ENCODE peak calls at places on chromosomes 13 and 19, in nine cellular contexts. A is cardiac muscle cell, R is lower lobe of right lung, L is tibial nerve, C is fibroblast of lung, I is right atrium auricular region, B is thoracic aorta, J is GM12878, H is left ventricle myocardium inferior. G is an unnamed sample.
A peak's percentile ranks its signal among the peaks of the same experiment; 100 is the strongest.

GRCh38 chr13:53310786-53311185 is 282.2 kb downstream of the OLFM4 start:
- DNase-seq in A (no peak), R (no peak), L (no peak), C (no peak), I (no peak), B (no peak), J (no peak), H (no peak), G (no peak)

GRCh38 chr13:94778585-94778984 is 66.2 kb upstream of the SOX21 start:
- DNase-seq in A (no peak), R (no peak), L (no peak), C (no peak), I (no peak), B (no peak), J (no peak), H (no peak), G (no peak)

GRCh38 chr19:23541991-23542390 is 145.0 kb downstream of the ZNF675 start:
- DNase-seq in A (no peak), R (no peak), L (no peak), C (no peak), I (no peak), B (no peak), J (no peak), H (no peak), G (no peak)

GRCh38 chr13:83907196-83907989 is 25.1 kb upstream of the SLITRK1 start:
- DNase-seq in A (no peak), R (no peak), L (no peak), C (no peak), I (no peak), B (no peak), J (no peak), H (no peak), G (no peak)

GRCh38 chr19:39996218-39996810 is 546 bp upstream of the ZNF546 start:
- DNase-seq in A (peak; percentile 22), R (no peak), L (no peak), C (peak; percentile 77), I (no peak), B (no peak), J (peak; percentile 17), H (no peak), G (no peak)

GRCh38 chr13:99526549-99526948 is 25.3 kb downstream of the TM9SF2 start:
- DNase-seq in A (no peak), R (no peak), L (no peak), C (no peak), I (no peak), B (no peak), J (no peak), H (no peak), G (no peak)

GRCh38 chr13:43572601-43573360 is 214.0 kb downstream of the ENOX1 start:
- DNase-seq in A (no peak), R (no peak), L (no peak), C (peak; percentile 56), I (no peak), B (no peak), J (no peak), H (no peak), G (no peak)

GRCh38 chr19:56942749-56943148 is 102.2 kb upstream of the PEG3 start:
- DNase-seq in A (peak; percentile 1), R (peak; percentile 65), L (no peak), C (no peak), I (no peak), B (no peak), J (no peak), H (peak; percentile 30), G (peak; percentile 76)

GRCh38 chr13:104011505-104012270 is 945.5 kb upstream of the SLC10A2 start:
- DNase-seq in A (peak; percentile 10), R (no peak), L (no peak), C (peak; percentile 47), I (no peak), B (no peak), J (no peak), H (no peak), G (no peak)

GRCh38 chr19:31545766-31546165 is 196.5 kb upstream of the TSHZ3 start:
- DNase-seq in A (no peak), R (no peak), L (no peak), C (no peak), I (peak; percentile 43), B (no peak), J (no peak), H (no peak), G (no peak)

GRCh38 chr19:45876411-45877197 is 9.3 kb downstream of the IRF2BP1 start:
- DNase-seq in A (peak; percentile 41), R (no peak), L (no peak), C (peak; percentile 47), I (no peak), B (no peak), J (no peak), H (peak; percentile 41), G (peak; percentile 85)

GRCh38 chr13:108342369-108343289 is 73.1 kb downstream of the TNFSF13B start:
- DNase-seq in A (peak; percentile 60), R (no peak), L (no peak), C (peak; percentile 38), I (no peak), B (no peak), J (peak; percentile 3), H (no peak), G (no peak)

GRCh38 chr13:64568748-64569147 is 2661.4 kb downstream of the PCDH9 start:
- DNase-seq in A (no peak), R (no peak), L (no peak), C (no peak), I (no peak), B (no peak), J (no peak), H (no peak), G (no peak)

GRCh38 chr13:90968510-90968909 is 379.0 kb upstream of the MIR17HG start:
- DNase-seq in A (peak; percentile 58), R (no peak), L (no peak), C (peak; percentile 7), I (no peak), B (no peak), J (no peak), H (no peak), G (no peak)

GRCh38 chr19:54084410-54084809 is 3.2 kb upstream of the TARM1 start:
- DNase-seq in A (no peak), R (no peak), L (no peak), C (no peak), I (no peak), B (no peak), J (no peak), H (no peak), G (no peak)

GRCh38 chr13:67119481-67119883 is 110.7 kb downstream of the PCDH9 start:
- DNase-seq in A (no peak), R (no peak), L (no peak), C (peak; percentile 96), I (no peak), B (no peak), J (no peak), H (no peak), G (no peak)

GRCh38 chr19:33287438-33287837 is 14.9 kb downstream of the CEBPA start:
- DNase-seq in A (no peak), R (peak; percentile 35), L (no peak), C (no peak), I (no peak), B (no peak), J (no peak), H (no peak), G (no peak)
- H3K4me1 ChIP-seq in A (no peaks in the 10 kb centered on the region), R (peaks cover 64% of the 10 kb centered on the region), L (no peaks in the 10 kb centered on the region), C (no peaks in the 10 kb centered on the region), I (no peaks in the 10 kb centered on the region), B (no peaks in the 10 kb centered on the region), J (no peaks in the 10 kb centered on the region), H (no peaks in the 10 kb centered on the region), G (peaks cover 28% of the 10 kb centered on the region)

GRCh38 chr13:26133286-26133685 is 81.5 kb upstream of the SHISA2 start:
- DNase-seq in A (no peak), R (no peak), L (no peak), C (no peak), I (no peak), B (no peak), J (no peak), H (no peak), G (no peak)

GRCh38 chr13:26133851-26134250 is 82.0 kb upstream of the SHISA2 start:
- DNase-seq in A (no peak), R (no peak), L (no peak), C (no peak), I (no peak), B (no peak), J (no peak), H (no peak), G (no peak)

GRCh38 chr13:26128676-26129075 is 76.9 kb upstream of the SHISA2 start:
- DNase-seq in A (no peak), R (no peak), L (no peak), C (no peak), I (no peak), B (no peak), J (no peak), H (no peak), G (no peak)

DNA sequence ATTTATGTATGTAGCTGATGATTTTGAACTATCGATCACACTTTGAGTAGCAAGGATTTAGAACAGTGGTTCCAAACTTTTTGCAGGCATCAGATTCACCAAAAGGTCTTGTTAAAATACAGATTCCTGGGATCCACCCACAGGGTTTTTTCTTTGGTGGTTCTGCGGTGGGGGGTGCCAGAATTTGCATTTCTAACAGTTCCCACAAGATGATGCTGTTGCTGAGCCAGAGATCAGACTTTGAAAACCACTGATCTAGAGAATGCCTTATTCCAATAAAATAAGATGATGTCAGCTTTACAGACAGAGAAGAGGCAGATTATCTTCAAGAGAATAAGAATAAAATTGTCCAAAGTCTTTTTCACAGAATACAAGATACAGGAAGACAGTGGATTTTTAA is 80.9 kb upstream of the SHISA2 start:
- DNase-seq in A (no peak), R (no peak), L (no peak), C (peak; percentile 6), I (no peak), B (no peak), J (no peak), H (no peak), G (no peak)
- TF ChIP-seq CTCF in A (peak; percentile 30), R (no peak), L (peak; percentile 28), C (peak; percentile 15), I (no peak), B (no peak), J (peak; percentile 21), H (peak; percentile 41), G (no peak)

DNA sequence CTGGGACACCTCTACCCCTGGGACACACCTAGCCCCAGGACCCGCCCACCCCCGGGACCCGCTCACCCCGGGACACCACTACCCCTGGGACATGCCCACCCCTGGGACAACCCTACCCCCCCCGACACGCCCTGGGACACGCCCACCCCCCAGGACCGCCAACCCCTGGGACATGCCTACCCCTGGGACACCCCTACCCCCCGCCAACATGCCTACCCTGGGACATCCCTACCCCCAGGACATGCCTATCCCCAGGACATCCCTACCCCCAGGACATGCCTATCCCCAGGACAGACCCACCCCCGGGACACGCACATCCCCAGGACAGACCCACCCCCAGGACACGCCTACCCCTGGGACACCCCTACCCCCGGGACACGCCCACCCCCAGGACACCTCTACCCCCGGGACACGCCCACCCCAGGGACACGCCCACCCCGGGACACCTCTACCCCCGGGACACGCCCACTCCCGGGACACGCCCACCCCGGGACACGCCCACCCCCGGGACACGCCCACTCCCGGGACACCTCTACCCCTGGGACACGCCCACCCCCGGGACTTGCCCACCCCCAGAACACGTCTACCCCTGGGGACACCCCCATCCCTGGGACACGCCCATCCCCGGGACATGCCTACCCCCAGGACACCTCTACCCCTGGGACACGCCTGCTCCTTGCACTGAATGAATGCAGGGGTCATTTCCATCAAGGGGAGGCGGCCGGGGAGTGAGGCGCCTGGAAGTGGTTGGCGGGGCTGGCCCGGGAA is 32.3 kb downstream of the ADPRHL1 start:
- DNase-seq in A (no peak), R (no peak), L (no peak), C (no peak), I (no peak), B (no peak), J (no peak), H (no peak), G (peak; percentile 58)
- H3K4me1 ChIP-seq in A (no peaks in the 10 kb centered on the region), R (no peaks in the 10 kb centered on the region), L (no peaks in the 10 kb centered on the region), C (peaks cover 3% of the 10 kb centered on the region), I (no peaks in the 10 kb centered on the region), B (peaks cover 11% of the 10 kb centered on the region), J (no peaks in the 10 kb centered on the region), H (no peaks in the 10 kb centered on the region), G (no peaks in the 10 kb centered on the region)

GRCh38 chr13:106917673-106918652 is 350.0 kb upstream of the ARGLU1 start:
- DNase-seq in A (peak; percentile 81), R (peak; percentile 76), L (peak; percentile 61), C (peak; percentile 62), I (peak; percentile 74), B (peak; percentile 9), J (no peak), H (peak; percentile 79), G (peak; percentile 88)
- TF ChIP-seq CTCF in A (peak; percentile 96), R (peak; percentile 96), L (peak; percentile 87), C (peak; percentile 93), I (peak; percentile 92), B (peak; percentile 92), J (peak; percentile 89), H (peak; percentile 94), G (peak; percentile 95)